ENCODE peak calls at places on chromosome 1, in four cellular contexts. One of them, this sample, is unnamed.

GRCh38 chr1:248825909-248826760 is at the start of gene SH3BP5L:
- DNase-seq in activated CD8-positive, alpha-beta memory T cell treated with anti-CD3 and anti-CD28 coated beads for 1 hour: peak
- DNase-seq in CD8-positive, alpha-beta T cell: peak
- DNase-seq in NCI-H1092 treated with DMSO at 0.1 percent for 48 hours: peak
- DNase-seq in this sample: peak

GRCh38 chr1:178192686-178193085 is 98.8 kb downstream of the RASAL2 start:
- DNase-seq in CD8-positive, alpha-beta T cell: no peak
- DNase-seq in activated CD8-positive, alpha-beta memory T cell treated with anti-CD3 and anti-CD28 coated beads for 1 hour: no peak
- DNase-seq in NCI-H1092 treated with DMSO at 0.1 percent for 48 hours: no peak
- DNase-seq in this sample: no peak

GRCh38 chr1:32234792-32235191 is 12.2 kb upstream of the FAM167B start:
- DNase-seq in NCI-H1092 treated with DMSO at 0.1 percent for 48 hours: no peak
- DNase-seq in CD8-positive, alpha-beta T cell: no peak
- DNase-seq in activated CD8-positive, alpha-beta memory T cell treated with anti-CD3 and anti-CD28 coated beads for 1 hour: no peak
- DNase-seq in this sample: no peak

GRCh38 chr1:101697057-101697456 is 299.7 kb downstream of the OLFM3 start:
- DNase-seq in NCI-H1092 treated with DMSO at 0.1 percent for 48 hours: no peak
- DNase-seq in CD8-positive, alpha-beta T cell: no peak
- DNase-seq in activated CD8-positive, alpha-beta memory T cell treated with anti-CD3 and anti-CD28 coated beads for 1 hour: no peak
- DNase-seq in this sample: no peak

GRCh38 chr1:59532102-59532501 is 235.2 kb downstream of the FGGY start:
- DNase-seq in NCI-H1092 treated with DMSO at 0.1 percent for 48 hours: no peak
- DNase-seq in activated CD8-positive, alpha-beta memory T cell treated with anti-CD3 and anti-CD28 coated beads for 1 hour: no peak
- DNase-seq in CD8-positive, alpha-beta T cell: no peak
- DNase-seq in this sample: no peak

GRCh38 chr1:8866173-8866791 is 12.2 kb downstream of the ENO1 start:
- DNase-seq in NCI-H1092 treated with DMSO at 0.1 percent for 48 hours: no peak
- DNase-seq in activated CD8-positive, alpha-beta memory T cell treated with anti-CD3 and anti-CD28 coated beads for 1 hour: no peak
- DNase-seq in CD8-positive, alpha-beta T cell: no peak
- DNase-seq in this sample: no peak

GRCh38 chr1:28195780-28196179 is 19.3 kb upstream of the PTAFR start:
- DNase-seq in activated CD8-positive, alpha-beta memory T cell treated with anti-CD3 and anti-CD28 coated beads for 1 hour: no peak
- DNase-seq in CD8-positive, alpha-beta T cell: no peak
- DNase-seq in NCI-H1092 treated with DMSO at 0.1 percent for 48 hours: no peak
- DNase-seq in this sample: no peak

GRCh38 chr1:32062867-32063230 is 9.9 kb upstream of the TMEM39B start:
- DNase-seq in activated CD8-positive, alpha-beta memory T cell treated with anti-CD3 and anti-CD28 coated beads for 1 hour: no peak
- DNase-seq in NCI-H1092 treated with DMSO at 0.1 percent for 48 hours: no peak
- DNase-seq in CD8-positive, alpha-beta T cell: no peak
- DNase-seq in this sample: no peak

GRCh38 chr1:38464071-38464661 is 395.4 kb downstream of the RRAGC start:
- DNase-seq in CD8-positive, alpha-beta T cell: no peak
- DNase-seq in activated CD8-positive, alpha-beta memory T cell treated with anti-CD3 and anti-CD28 coated beads for 1 hour: no peak
- DNase-seq in NCI-H1092 treated with DMSO at 0.1 percent for 48 hours: no peak
- DNase-seq in this sample: no peak

GRCh38 chr1:22717038-22717758 is 6.6 kb downstream of the EPHB2 start:
- DNase-seq in CD8-positive, alpha-beta T cell: no peak
- DNase-seq in activated CD8-positive, alpha-beta memory T cell treated with anti-CD3 and anti-CD28 coated beads for 1 hour: no peak
- DNase-seq in NCI-H1092 treated with DMSO at 0.1 percent for 48 hours: peak
- DNase-seq in this sample: no peak

This sample was measured in immature natural killer cell.